ENCODE peak calls at places on chromosomes 1 and 21, in five cellular contexts. S, D, U, T and B are unnamed samples.

GRCh38 chr1:178283409-178283808 is 189.5 kb downstream of the RASAL2 start:
- DNase-seq in S (no peak), D (no peak), U (no peak), T (no peak), B (no peak)

GRCh38 chr1:51280321-51281096 is 44.4 kb downstream of the RNF11 start:
- DNase-seq in T (no peak), S (no peak), U (no peak), D (no peak), B (no peak)

GRCh38 chr1:67958472-67958871 is 92.0 kb downstream of the DIRAS3 start:
- DNase-seq in D (no peak), S (no peak), U (no peak), T (no peak), B (no peak)

GRCh38 chr21:37149411-37149810 is 76.4 kb downstream of the TTC3 start:
- DNase-seq in U (no peak), D (no peak), T (no peak), S (peak), B (no peak)

GRCh38 chr1:91059157-91059556 is 37.3 kb upstream of the ZNF644 start:
- DNase-seq in U (no peak), S (no peak), D (no peak), T (no peak), B (no peak)

GRCh38 chr1:151222130-151222529 is 23.8 kb downstream of the PIP5K1A start:
- DNase-seq in S (no peak), D (no peak), T (no peak), U (no peak), B (no peak)

GRCh38 chr1:87028576-87028975 is 114.1 kb downstream of the HS2ST1 start:
- DNase-seq in U (no peak), T (no peak), D (no peak), S (no peak), B (no peak)

GRCh38 chr1:26019641-26020315 is 1.8 kb upstream of the EXTL1 start:
- DNase-seq in U (no peak), T (no peak), D (no peak), S (no peak), B (no peak)

GRCh38 chr1:201883786-201884185 is 4.9 kb upstream of the SHISA4 start:
- DNase-seq in T (no peak), U (peak), S (peak), D (peak), B (no peak)

GRCh38 chr1:159591981-159592380 is 4.4 kb downstream of the APCS start:
- DNase-seq in D (no peak), T (no peak), S (no peak), U (no peak), B (no peak)

GRCh38 chr21:25133939-25134338 is 473.3 kb downstream of the MRPL39 start:
- DNase-seq in U (no peak), T (no peak), D (no peak), S (no peak), B (no peak)

GRCh38 chr1:31216016-31216415 is 23.7 kb downstream of the NKAIN1 start:
- DNase-seq in U (no peak), D (no peak), T (no peak), S (no peak), B (no peak)

GRCh38 chr1:160774886-160775719 is 20.9 kb upstream of the LY9 start:
- DNase-seq in S (no peak), T (no peak), D (no peak), U (no peak), B (no peak)

GRCh38 chr1:1565340-1565739 is 9.3 kb downstream of the SSU72 start:
- DNase-seq in S (no peak), T (no peak), U (no peak), D (no peak), B (no peak)

GRCh38 chr21:15592271-15592860 is 137.4 kb upstream of the USP25 start:
- DNase-seq in U (peak), D (peak), T (no peak), S (peak), B (peak)

GRCh38 chr1:214551052-214551435 is 358 bp downstream of the PTPN14 start:
- DNase-seq in U (no peak), T (no peak), D (no peak), S (no peak), B (no peak)

GRCh38 chr1:95086949-95087533 is 14.3 kb upstream of the ALG14 start:
- DNase-seq in T (no peak), D (peak), S (peak), U (no peak), B (no peak)

GRCh38 chr1:213041443-213041842 is 9.6 kb upstream of the RPS6KC1 start:
- DNase-seq in U (no peak), S (no peak), D (no peak), T (no peak), B (no peak)

GRCh38 chr21:40615503-40616376 is 231.2 kb downstream of the DSCAM start:
- DNase-seq in U (no peak), D (no peak), S (no peak), T (no peak), B (no peak)

GRCh38 chr1:23224721-23225648 is 7.7 kb upstream of the HTR1D start:
- DNase-seq in T (no peak), S (no peak), U (no peak), D (no peak), B (no peak)

GRCh38 chr1:21121764-21122471 is 54.8 kb downstream of the EIF4G3 start:
- DNase-seq in D (no peak), T (no peak), S (no peak), U (no peak), B (no peak)

GRCh38 chr1:56572334-56573050 is 6.9 kb downstream of the PLPP3 start:
- DNase-seq in D (no peak), U (no peak), T (no peak), S (no peak), B (no peak)

GRCh38 chr21:39014751-39015150 is 168.5 kb downstream of the PSMG1 start:
- DNase-seq in D (no peak), T (no peak), U (no peak), S (no peak), B (no peak)

GRCh38 chr1:43382027-43382771 is 7.4 kb downstream of the MED8 start:
- DNase-seq in T (no peak), U (no peak), S (no peak), D (no peak), B (no peak)

GRCh38 chr1:218361298-218362065 is 16.3 kb downstream of the TGFB2 start:
- DNase-seq in D (peak), S (peak), U (peak), T (no peak), B (no peak)

GRCh38 chr21:38798481-38798882 is 7.2 kb upstream of the ETS2 start:
- DNase-seq in T (no peak), S (no peak), U (peak), D (peak), B (no peak)

GRCh38 chr1:160307455-160307854 is 22.5 kb upstream of the PEX19 start:
- DNase-seq in U (no peak), S (no peak), D (no peak), T (no peak), B (no peak)

GRCh38 chr21:29261555-29262540 is 36.9 kb upstream of the BACH1 start:
- DNase-seq in U (no peak), T (no peak), D (no peak), S (no peak), B (peak)

GRCh38 chr1:152622803-152623202 is at the start of gene LCE3A:
- DNase-seq in D (no peak), S (no peak), U (no peak), T (no peak), B (no peak)

GRCh38 chr1:228340686-228341449 is 65.8 kb downstream of the TRIM11 start:
- DNase-seq in D (peak), S (no peak), U (no peak), T (no peak), B (no peak)

GRCh38 chr1:8370928-8371327 is 53.0 kb downstream of the SLC45A1 start:
- DNase-seq in S (no peak), U (no peak), T (no peak), D (no peak), B (no peak)

GRCh38 chr1:2269193-2269921 is 41.2 kb downstream of the SKI start:
- DNase-seq in T (no peak), S (no peak), U (no peak), D (no peak), B (no peak)

GRCh38 chr1:168507828-168508227 is 36.0 kb downstream of the XCL2 start:
- DNase-seq in U (no peak), S (no peak), D (no peak), T (no peak), B (no peak)

GRCh38 chr1:168504064-168504837 is 39.5 kb downstream of the XCL2 start:
- DNase-seq in S (no peak), D (no peak), T (peak), U (no peak), B (no peak)

GRCh38 chr1:168509204-168509603 is 34.6 kb downstream of the XCL2 start:
- DNase-seq in S (no peak), D (no peak), U (no peak), T (no peak), B (no peak)

GRCh38 chr1:168507271-168507670 is 36.5 kb downstream of the XCL2 start:
- DNase-seq in T (no peak), S (no peak), D (no peak), U (no peak), B (no peak)

DNA sequence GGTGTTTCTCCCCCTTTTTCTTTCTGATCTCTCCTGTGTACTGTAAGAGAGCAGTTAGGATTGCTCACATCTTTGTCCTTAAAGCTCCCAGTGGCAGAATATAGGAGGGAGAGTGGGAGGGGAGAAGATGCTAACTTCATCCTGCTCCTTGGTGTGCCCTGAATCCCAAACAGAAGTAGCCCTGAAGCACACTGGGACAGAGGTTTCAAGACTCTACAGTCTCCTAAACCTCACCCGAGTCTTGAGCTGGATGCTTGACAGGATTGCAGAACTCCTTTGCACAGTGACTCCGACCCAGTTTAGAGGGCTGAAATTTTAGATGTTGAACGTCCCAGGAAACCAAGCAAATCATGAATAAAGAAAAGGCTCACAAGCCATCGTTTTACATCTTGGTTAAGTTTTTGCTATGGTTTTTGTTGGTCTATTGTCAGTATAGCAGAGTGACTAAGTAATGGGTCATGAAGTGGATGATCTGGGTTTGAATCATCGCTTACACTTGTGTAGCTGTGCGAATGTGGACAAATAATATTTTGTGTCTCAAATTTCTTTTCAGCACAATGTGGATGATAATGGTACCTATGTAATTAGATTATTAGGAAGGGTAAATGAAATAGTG is 37.5 kb downstream of the XCL2 start:
- DNase-seq in D (no peak), U (peak), T (no peak), S (no peak), B (no peak)
- TF ChIP-seq JUND in D (no peak), U (peak), T (no peak), S (no peak), B (no peak)

GRCh38 chr1:35571263-35571662 is 1.9 kb upstream of the TFAP2E start:
- DNase-seq in T (no peak), U (no peak), S (no peak), D (no peak), B (no peak)

GRCh38 chr1:35573776-35574654 is 901 bp downstream of the TFAP2E start:
- DNase-seq in T (no peak), U (no peak), S (no peak), D (no peak), B (no peak)

GRCh38 chr1:35572296-35572695 is 818 bp upstream of the TFAP2E start:
- DNase-seq in U (no peak), S (no peak), D (no peak), T (no peak), B (no peak)

GRCh38 chr1:35574655-35575400 is 1.7 kb downstream of the TFAP2E start:
- DNase-seq in D (no peak), U (no peak), T (no peak), S (no peak), B (peak)

GRCh38 chr1:35573198-35573775 is at the start of gene TFAP2E:
- DNase-seq in S (no peak), U (peak), T (no peak), D (no peak), B (peak)
- TF ChIP-seq JUND in S (no peak), U (no peak), T (no peak), D (no peak), B (no peak)

DNA sequence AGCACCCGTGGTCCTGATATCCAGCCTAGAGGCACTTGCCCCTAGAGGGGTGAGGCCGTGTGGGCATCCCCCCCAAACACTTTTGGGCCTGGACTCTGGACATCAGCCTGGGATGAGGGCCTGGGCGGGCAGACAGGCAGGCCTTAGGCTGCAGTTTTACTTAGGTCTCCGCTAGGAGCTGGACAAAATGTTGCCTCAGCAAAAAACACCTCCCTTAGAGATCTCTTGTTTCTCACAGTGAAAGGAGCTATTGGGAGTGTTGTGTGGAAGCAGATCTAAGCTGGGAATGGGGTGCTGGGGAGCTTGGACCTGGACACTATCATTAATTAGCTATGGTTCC is 466 bp upstream of the ALX3 start:
- DNase-seq in D (no peak), U (no peak), T (no peak), S (no peak), B (no peak)
- TF ChIP-seq JUND in D (no peak), U (no peak), T (no peak), S (no peak), B (no peak)

GRCh38 chr1:191669629-191670028 is 488.6 kb upstream of the RGS18 start:
- DNase-seq in D (no peak), T (no peak), S (no peak), U (no peak), B (no peak)
- TF ChIP-seq JUND in D (no peak), T (no peak), S (no peak), U (no peak), B (no peak)

DNA sequence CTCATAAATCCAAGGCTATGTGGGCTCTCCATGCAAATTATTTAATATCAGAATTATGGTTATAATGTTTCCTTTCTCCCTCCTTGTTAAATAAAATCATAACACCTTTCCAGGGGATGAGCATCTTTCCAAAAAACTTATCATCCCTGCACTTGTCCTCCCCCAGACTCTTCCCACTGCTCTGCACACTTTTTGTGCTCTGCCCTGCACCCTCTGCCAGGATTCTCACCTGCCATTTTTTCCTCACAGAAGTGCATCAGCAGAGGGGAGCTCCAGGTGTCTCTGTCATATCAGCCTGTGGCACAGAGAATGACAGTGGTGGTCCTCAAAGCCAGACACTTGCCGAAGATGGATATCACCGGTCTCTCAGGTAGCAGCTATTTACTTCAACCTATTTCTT is 20.9 kb downstream of the SYT11 start:
- DNase-seq in T (no peak), U (no peak), S (no peak), D (no peak), B (no peak)
- TF ChIP-seq JUND in T (no peak), U (no peak), S (no peak), D (no peak), B (no peak)